ENCODE peak calls at places on chromosomes 1 and 21, in six cellular contexts. One of them, this sample, is unnamed.

GRCh38 chr1:125087247-125087646 is 3902.5 kb downstream of the SRGAP2C start:
- DNase-seq in uterus: no peak
- DNase-seq in fibroblast of the aortic adventitia: no peak
- DNase-seq in HFFc6: no peak
- DNase-seq in right lobe of liver: no peak
- DNase-seq in H9: no peak
- DNase-seq in this sample: peak

GRCh38 chr1:214002472-214002871 is 14.7 kb downstream of the PROX1 start:
- DNase-seq in right lobe of liver: no peak
- DNase-seq in fibroblast of the aortic adventitia: peak
- DNase-seq in uterus: no peak
- DNase-seq in H9: no peak
- DNase-seq in HFFc6: peak
- DNase-seq in this sample: no peak

GRCh38 chr1:229756666-229757065 is 130.6 kb downstream of the URB2 start:
- DNase-seq in HFFc6: peak
- DNase-seq in right lobe of liver: no peak
- DNase-seq in H9: no peak
- DNase-seq in fibroblast of the aortic adventitia: peak
- DNase-seq in uterus: no peak
- DNase-seq in this sample: no peak

GRCh38 chr1:48916121-48917069 is 139.7 kb upstream of the BEND5 start:
- DNase-seq in HFFc6: no peak
- DNase-seq in fibroblast of the aortic adventitia: peak
- DNase-seq in right lobe of liver: no peak
- DNase-seq in H9: peak
- DNase-seq in uterus: no peak
- DNase-seq in this sample: no peak

GRCh38 chr1:150561830-150562367 is 12.7 kb downstream of the ADAMTSL4 start:
- DNase-seq in H9: peak
- DNase-seq in uterus: peak
- DNase-seq in right lobe of liver: peak
- DNase-seq in HFFc6: peak
- DNase-seq in fibroblast of the aortic adventitia: peak
- DNase-seq in this sample: peak

GRCh38 chr21:42659416-42660117 is 6.1 kb downstream of the PDE9A start:
- DNase-seq in HFFc6: no peak
- DNase-seq in fibroblast of the aortic adventitia: no peak
- DNase-seq in right lobe of liver: no peak
- DNase-seq in H9: no peak
- DNase-seq in uterus: no peak
- DNase-seq in this sample: no peak

GRCh38 chr1:226825037-226825745 is 45.2 kb upstream of the PSEN2 start:
- DNase-seq in uterus: peak
- DNase-seq in right lobe of liver: no peak
- DNase-seq in H9: no peak
- DNase-seq in fibroblast of the aortic adventitia: no peak
- DNase-seq in HFFc6: no peak
- DNase-seq in this sample: no peak

GRCh38 chr1:80217377-80217986 is 1211.0 kb upstream of the ADGRL4 start:
- DNase-seq in H9: no peak
- DNase-seq in HFFc6: peak
- DNase-seq in right lobe of liver: no peak
- DNase-seq in uterus: no peak
- DNase-seq in fibroblast of the aortic adventitia: peak
- DNase-seq in this sample: no peak

GRCh38 chr1:213987876-213988638 is at the start of gene PROX1:
- DNase-seq in right lobe of liver: peak
- DNase-seq in H9: peak
- DNase-seq in fibroblast of the aortic adventitia: peak
- DNase-seq in uterus: peak
- DNase-seq in HFFc6: peak
- DNase-seq in this sample: peak

GRCh38 chr1:202750761-202751160 is 40.5 kb upstream of the SYT2 start:
- DNase-seq in fibroblast of the aortic adventitia: no peak
- DNase-seq in uterus: no peak
- DNase-seq in right lobe of liver: no peak
- DNase-seq in H9: no peak
- DNase-seq in HFFc6: no peak
- DNase-seq in this sample: no peak

GRCh38 chr1:184418955-184419733 is 32.3 kb downstream of the C1orf21 start:
- DNase-seq in HFFc6: peak
- DNase-seq in H9: no peak
- DNase-seq in fibroblast of the aortic adventitia: no peak
- DNase-seq in uterus: no peak
- DNase-seq in right lobe of liver: no peak
- DNase-seq in this sample: no peak

GRCh38 chr1:204077979-204078696 is 5.2 kb downstream of the SOX13 start:
- DNase-seq in H9: peak
- DNase-seq in fibroblast of the aortic adventitia: no peak
- DNase-seq in uterus: no peak
- DNase-seq in right lobe of liver: no peak
- DNase-seq in HFFc6: no peak
- DNase-seq in this sample: no peak

GRCh38 chr1:242132446-242132845 is 133.5 kb upstream of the MAP1LC3C start:
- DNase-seq in right lobe of liver: no peak
- DNase-seq in H9: no peak
- DNase-seq in fibroblast of the aortic adventitia: no peak
- DNase-seq in uterus: no peak
- DNase-seq in HFFc6: no peak
- DNase-seq in this sample: no peak

GRCh38 chr1:89126602-89127001 is 688 bp upstream of the GBP2 start:
- DNase-seq in right lobe of liver: no peak
- DNase-seq in fibroblast of the aortic adventitia: no peak
- DNase-seq in H9: no peak
- DNase-seq in HFFc6: no peak
- DNase-seq in uterus: no peak
- DNase-seq in this sample: no peak

GRCh38 chr1:1309525-1310385 is 1.4 kb downstream of the PUSL1 start:
- DNase-seq in fibroblast of the aortic adventitia: no peak
- DNase-seq in uterus: no peak
- DNase-seq in HFFc6: no peak
- DNase-seq in H9: peak
- DNase-seq in right lobe of liver: no peak
- DNase-seq in this sample: no peak
- TF ChIP-seq CTCF in fibroblast of the aortic adventitia: no peak
- TF ChIP-seq CTCF in uterus: no peak
- TF ChIP-seq CTCF in HFFc6: peak
- TF ChIP-seq CTCF in H9: no peak
- TF ChIP-seq CTCF in right lobe of liver: no peak
- TF ChIP-seq CTCF in this sample: no peak

GRCh38 chr1:115537415-115537814 is 104.4 kb upstream of the VANGL1 start:
- DNase-seq in uterus: no peak
- DNase-seq in fibroblast of the aortic adventitia: peak
- DNase-seq in H9: no peak
- DNase-seq in right lobe of liver: no peak
- DNase-seq in HFFc6: no peak
- DNase-seq in this sample: no peak

GRCh38 chr1:115530407-115530806 is 111.4 kb upstream of the VANGL1 start:
- DNase-seq in fibroblast of the aortic adventitia: peak
- DNase-seq in H9: no peak
- DNase-seq in HFFc6: peak
- DNase-seq in uterus: no peak
- DNase-seq in right lobe of liver: no peak
- DNase-seq in this sample: no peak

GRCh38 chr1:115531806-115532359 is 109.9 kb upstream of the VANGL1 start:
- DNase-seq in H9: no peak
- DNase-seq in HFFc6: no peak
- DNase-seq in fibroblast of the aortic adventitia: peak
- DNase-seq in right lobe of liver: no peak
- DNase-seq in uterus: no peak
- DNase-seq in this sample: no peak

GRCh38 chr1:115536279-115536816 is 105.4 kb upstream of the VANGL1 start:
- DNase-seq in uterus: no peak
- DNase-seq in right lobe of liver: no peak
- DNase-seq in H9: no peak
- DNase-seq in fibroblast of the aortic adventitia: no peak
- DNase-seq in HFFc6: no peak
- DNase-seq in this sample: no peak

GRCh38 chr1:115534106-115534505 is 107.7 kb upstream of the VANGL1 start:
- DNase-seq in right lobe of liver: no peak
- DNase-seq in H9: no peak
- DNase-seq in uterus: no peak
- DNase-seq in HFFc6: no peak
- DNase-seq in fibroblast of the aortic adventitia: no peak
- DNase-seq in this sample: no peak
- TF ChIP-seq CTCF in right lobe of liver: no peak
- TF ChIP-seq CTCF in H9: no peak
- TF ChIP-seq CTCF in uterus: no peak
- TF ChIP-seq CTCF in HFFc6: no peak
- TF ChIP-seq CTCF in fibroblast of the aortic adventitia: no peak
- TF ChIP-seq CTCF in this sample: no peak

GRCh38 chr1:6069573-6069972 is 23.9 kb downstream of the KCNAB2 start:
- DNase-seq in uterus: no peak
- DNase-seq in HFFc6: no peak
- DNase-seq in right lobe of liver: no peak
- DNase-seq in H9: no peak
- DNase-seq in fibroblast of the aortic adventitia: no peak
- DNase-seq in this sample: no peak
- TF ChIP-seq CTCF in uterus: no peak
- TF ChIP-seq CTCF in HFFc6: no peak
- TF ChIP-seq CTCF in right lobe of liver: no peak
- TF ChIP-seq CTCF in H9: no peak
- TF ChIP-seq CTCF in fibroblast of the aortic adventitia: no peak
- TF ChIP-seq CTCF in this sample: no peak

GRCh38 chr1:218361298-218362065 is 16.3 kb downstream of the TGFB2 start:
- DNase-seq in fibroblast of the aortic adventitia: peak
- DNase-seq in right lobe of liver: no peak
- DNase-seq in uterus: no peak
- DNase-seq in H9: no peak
- DNase-seq in HFFc6: peak
- DNase-seq in this sample: no peak
- TF ChIP-seq CTCF in fibroblast of the aortic adventitia: peak
- TF ChIP-seq CTCF in right lobe of liver: peak
- TF ChIP-seq CTCF in uterus: no peak
- TF ChIP-seq CTCF in H9: peak
- TF ChIP-seq CTCF in HFFc6: peak
- TF ChIP-seq CTCF in this sample: no peak

GRCh38 chr1:115988953-115989352 is 12.6 kb downstream of the SLC22A15 start:
- DNase-seq in fibroblast of the aortic adventitia: no peak
- DNase-seq in right lobe of liver: no peak
- DNase-seq in HFFc6: no peak
- DNase-seq in H9: no peak
- DNase-seq in uterus: no peak
- DNase-seq in this sample: no peak

GRCh38 chr1:115987623-115988022 is 11.3 kb downstream of the SLC22A15 start:
- DNase-seq in fibroblast of the aortic adventitia: no peak
- DNase-seq in H9: no peak
- DNase-seq in right lobe of liver: no peak
- DNase-seq in uterus: no peak
- DNase-seq in HFFc6: no peak
- DNase-seq in this sample: no peak

GRCh38 chr1:115991909-115992308 is 15.6 kb downstream of the SLC22A15 start:
- DNase-seq in H9: no peak
- DNase-seq in fibroblast of the aortic adventitia: no peak
- DNase-seq in uterus: no peak
- DNase-seq in right lobe of liver: no peak
- DNase-seq in HFFc6: no peak
- DNase-seq in this sample: no peak

DNA sequence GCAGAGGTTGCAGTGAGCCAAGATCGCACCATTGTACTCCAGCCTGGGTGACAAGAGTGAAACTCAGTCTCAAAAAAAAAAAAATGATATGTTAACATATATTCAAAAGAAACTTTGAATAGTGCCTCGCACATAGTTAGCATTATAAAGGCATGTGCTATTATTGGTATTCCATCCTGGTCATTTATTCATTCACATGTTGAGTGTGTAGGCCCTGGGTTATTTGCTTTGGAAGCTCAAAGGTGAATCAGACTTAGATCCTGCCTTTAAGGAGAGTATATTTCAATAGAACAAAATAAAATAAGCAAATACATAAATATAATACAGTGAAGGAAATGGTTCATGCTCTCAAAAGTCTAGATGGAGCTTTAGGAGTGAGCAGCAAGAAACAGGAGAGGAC is 13.4 kb downstream of the SLC22A15 start:
- DNase-seq in H9: no peak
- DNase-seq in right lobe of liver: no peak
- DNase-seq in uterus: no peak
- DNase-seq in HFFc6: no peak
- DNase-seq in fibroblast of the aortic adventitia: no peak
- DNase-seq in this sample: no peak
- TF ChIP-seq CTCF in H9: no peak
- TF ChIP-seq CTCF in right lobe of liver: no peak
- TF ChIP-seq CTCF in uterus: no peak
- TF ChIP-seq CTCF in HFFc6: no peak
- TF ChIP-seq CTCF in fibroblast of the aortic adventitia: no peak
- TF ChIP-seq CTCF in this sample: no peak

This sample was measured in GM10248.